ENCODE peak calls at places on chromosomes 2 and 18, in ten cellular contexts. N, O, J, K, X, Z, U, M, B and V are unnamed samples.

GRCh38 chr2:178886006-178886405 is 78.8 kb upstream of the TTN start:
- DNase-seq in N (no peak), O (no peak), J (no peak), K (no peak), X (no peak), Z (no peak), U (no peak), M (no peak), B (no peak), V (no peak)

GRCh38 chr18:63199743-63200241 is 119.8 kb downstream of the BCL2 start:
- DNase-seq in N (no peak), O (peak), J (no peak), K (no peak), X (no peak), Z (no peak), U (peak), M (no peak), B (no peak), V (peak)

GRCh38 chr18:6747646-6748045 is 18.1 kb downstream of the ARHGAP28 start:
- DNase-seq in N (no peak), O (no peak), J (no peak), K (peak), X (no peak), Z (no peak), U (no peak), M (no peak), B (peak), V (no peak)

GRCh38 chr2:225137971-225138370 is 95.7 kb upstream of the DOCK10 start:
- DNase-seq in N (no peak), O (no peak), J (no peak), K (peak), X (no peak), Z (no peak), U (no peak), M (no peak), B (no peak), V (no peak)

GRCh38 chr18:68803371-68803770 is 5.5 kb downstream of the CCDC102B start:
- DNase-seq in N (peak), O (no peak), J (no peak), K (peak), X (no peak), Z (no peak), U (no peak), M (peak), B (peak), V (no peak)

GRCh38 chr2:84862006-84862405 is 18.9 kb downstream of the TRABD2A start:
- DNase-seq in N (no peak), O (no peak), J (no peak), K (no peak), X (no peak), Z (no peak), U (no peak), M (no peak), B (no peak), V (no peak)

GRCh38 chr2:226652388-226652787 is 147.2 kb downstream of the IRS1 start:
- DNase-seq in N (no peak), O (no peak), J (no peak), K (peak), X (no peak), Z (no peak), U (no peak), M (no peak), B (peak), V (no peak)

GRCh38 chr2:132677661-132678060 is 7.7 kb upstream of the LYPD1 start:
- DNase-seq in N (no peak), O (no peak), J (no peak), K (no peak), X (no peak), Z (no peak), U (no peak), M (no peak), B (peak), V (no peak)

GRCh38 chr18:46297124-46297523 is 192.9 kb downstream of the HAUS1 start:
- DNase-seq in N (no peak), O (no peak), J (no peak), K (no peak), X (no peak), Z (no peak), U (no peak), M (no peak), B (no peak), V (no peak)

GRCh38 chr2:69315160-69315761 is 71.8 kb downstream of the GFPT1 start:
- DNase-seq in N (no peak), O (no peak), J (no peak), K (no peak), X (no peak), Z (no peak), U (no peak), M (no peak), B (no peak), V (no peak)